ENCODE peak calls at places on chromosomes 4 and X, in nine cellular contexts. S, L, G, I, U, C, R, F and N are unnamed samples.
A peak's percentile ranks its signal among the peaks of the same experiment; 100 is the strongest.

GRCh38 chr4:56050584-56050983 is 101.8 kb downstream of the CEP135 start:
- DNase-seq in L (no peak), I (no peak), G (no peak), C (no peak), U (no peak), S (no peak), R (no peak), F (no peak), N (no peak)

GRCh38 chr4:8015512-8015911 is 75.9 kb upstream of the AFAP1 start:
- DNase-seq in C (no peak), F (no peak), U (no peak), R (peak; percentile 37), L (no peak), G (no peak), I (no peak), S (no peak), N (no peak)

GRCh38 chr4:114435118-114435517 is 163.5 kb upstream of the UGT8 start:
- DNase-seq in U (no peak), I (no peak), L (no peak), F (no peak), S (no peak), R (no peak), C (no peak), G (no peak), N (no peak)

GRCh38 chr4:107823870-107824366 is 814 bp upstream of the SGMS2 start:
- DNase-seq in I (no peak), F (no peak), S (no peak), G (no peak), U (peak; percentile 82), R (peak; percentile 77), C (no peak), L (no peak), N (no peak)

GRCh38 chrX:38805294-38806053 is 4.2 kb downstream of the MID1IP1 start:
- DNase-seq in S (peak; percentile 88), U (peak; percentile 66), I (no peak), F (peak; percentile 42), L (peak; percentile 63), C (peak; percentile 23), G (peak; percentile 71), R (peak; percentile 42), N (peak; percentile 69)

GRCh38 chrX:40209951-40210617 is 112.3 kb upstream of the BCOR start:
- DNase-seq in F (no peak), R (no peak), I (no peak), G (no peak), C (no peak), U (no peak), L (no peak), S (no peak), N (no peak)

GRCh38 chr4:53132117-53132889 is 233.6 kb downstream of the SCFD2 start:
- DNase-seq in U (no peak), I (no peak), G (no peak), L (no peak), C (peak; percentile 34), R (no peak), S (no peak), F (no peak), N (no peak)

GRCh38 chr4:157304769-157305168 is 84.2 kb downstream of the GRIA2 start:
- DNase-seq in L (no peak), S (no peak), I (no peak), R (no peak), U (no peak), F (no peak), C (no peak), G (no peak), N (no peak)

GRCh38 chr4:81896936-81897335 is 425.2 kb upstream of the RASGEF1B start:
- DNase-seq in R (no peak), U (no peak), C (no peak), I (no peak), L (no peak), G (no peak), S (no peak), F (no peak), N (no peak)

GRCh38 chrX:133437356-133437755 is 22.1 kb upstream of the GPC4 start:
- DNase-seq in L (no peak), C (no peak), U (no peak), S (no peak), R (peak; percentile 11), I (no peak), F (no peak), G (no peak), N (no peak)

GRCh38 chr4:162659716-162660115 is 495.9 kb upstream of the FSTL5 start:
- DNase-seq in F (no peak), C (no peak), I (no peak), G (no peak), U (no peak), R (no peak), S (no peak), L (no peak), N (no peak)

GRCh38 chr4:28146191-28146590 is 1285.5 kb downstream of the STIM2 start:
- DNase-seq in F (no peak), U (no peak), C (no peak), S (no peak), R (no peak), G (no peak), L (no peak), I (no peak), N (no peak)

GRCh38 chrX:7266261-7266660 is 118.3 kb upstream of the PUDP start:
- DNase-seq in I (no peak), L (no peak), F (no peak), G (no peak), R (no peak), C (no peak), U (no peak), S (no peak), N (no peak)

GRCh38 chr4:43816107-43816506 is 632.5 kb downstream of the KCTD8 start:
- DNase-seq in C (no peak), L (no peak), U (no peak), I (no peak), S (no peak), F (no peak), G (no peak), R (no peak), N (no peak)

GRCh38 chr4:169649545-169650226 is 29.3 kb downstream of the CLCN3 start:
- DNase-seq in S (no peak), U (no peak), C (no peak), G (no peak), I (no peak), L (no peak), R (no peak), F (no peak), N (no peak)

GRCh38 chr4:189941005-189941450 is 356 bp downstream of the FRG1 start:
- DNase-seq in G (no peak), C (no peak), F (peak; percentile 45), L (no peak), I (no peak), S (no peak), U (no peak), R (no peak), N (no peak)

GRCh38 chr4:74021617-74022016 is 16.9 kb downstream of the CXCL3 start:
- DNase-seq in L (no peak), S (no peak), R (no peak), G (no peak), I (no peak), F (no peak), U (no peak), C (no peak), N (no peak)

DNA sequence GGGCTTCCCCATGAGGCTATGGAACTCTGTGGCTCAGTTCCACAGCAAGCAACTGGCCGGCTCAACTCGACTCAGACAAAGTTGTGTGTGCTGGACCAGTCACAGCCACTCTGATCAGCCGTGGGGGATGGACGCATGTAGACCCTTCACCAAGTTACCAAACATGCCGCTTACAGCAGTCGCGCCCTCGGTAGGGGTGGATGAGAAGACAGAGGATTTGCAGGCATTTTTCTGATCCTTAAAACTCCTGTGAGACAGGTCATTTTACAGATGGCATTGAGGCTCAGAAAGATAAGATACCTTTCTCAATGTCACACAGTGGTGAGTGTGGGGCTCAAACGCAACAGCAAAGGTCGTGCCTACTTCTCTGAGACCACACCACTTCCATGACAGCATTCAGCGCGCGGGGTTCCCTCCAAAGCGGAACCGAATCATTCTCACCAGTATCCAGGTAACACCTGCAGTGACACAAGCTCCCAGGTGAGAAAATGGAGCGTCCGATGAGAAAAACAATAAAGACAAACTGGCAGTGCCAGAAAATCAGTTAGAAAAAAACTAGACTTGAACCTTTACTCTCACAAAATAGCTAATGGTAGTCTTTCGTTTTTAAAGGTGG is 83.6 kb downstream of the RELL1 start:
- DNase-seq in L (no peak), C (no peak), U (no peak), F (no peak), G (no peak), R (peak; percentile 51), I (no peak), S (no peak), N (no peak)
- TF ChIP-seq CTCF in L (no peak), C (no peak), U (no peak), F (no peak), G (no peak), R (no peak), I (no peak), S (no peak), N (no peak)

GRCh38 chrX:118325453-118325852 is 20.5 kb upstream of the WDR44 start:
- DNase-seq in R (peak; percentile 22), G (no peak), U (no peak), I (no peak), C (no peak), L (no peak), S (no peak), F (no peak), N (no peak)
- TF ChIP-seq CTCF in R (peak; percentile 36), G (no peak), U (no peak), I (peak; percentile 35), C (peak; percentile 47), L (no peak), S (peak; percentile 22), F (no peak), N (peak; percentile 54)

DNA sequence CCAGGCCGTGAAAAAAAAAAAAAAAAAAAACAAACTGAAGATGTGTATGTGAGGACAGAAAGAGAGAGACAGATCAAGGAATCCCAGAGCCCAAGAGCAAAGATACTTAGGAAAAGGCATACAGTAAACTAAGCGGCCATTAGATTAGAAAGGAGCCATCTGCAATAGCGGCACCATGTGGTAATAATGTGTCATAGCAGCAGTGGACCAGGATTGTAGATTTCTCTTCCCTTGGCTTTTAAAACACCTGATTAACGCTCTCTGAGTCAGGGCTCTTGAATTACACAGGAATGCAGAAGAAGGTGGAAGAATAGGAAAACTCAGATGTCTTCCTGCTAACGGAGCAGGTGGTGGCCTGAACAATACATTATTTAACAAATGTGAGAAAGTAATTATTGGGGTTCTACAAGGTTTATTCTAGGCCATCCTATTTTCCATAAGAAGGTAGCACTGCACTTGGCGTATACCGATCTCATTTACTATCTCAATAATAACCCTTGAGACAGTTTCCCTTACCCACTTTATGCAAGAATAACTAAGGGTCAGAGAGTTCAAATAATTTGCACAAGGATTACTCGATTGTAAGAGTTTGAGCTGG is 182.7 kb downstream of the KCNIP4 start:
- DNase-seq in G (no peak), U (no peak), S (no peak), R (peak; percentile 89), L (peak; percentile 43), I (no peak), F (peak; percentile 51), C (peak; percentile 24), N (no peak)
- TF ChIP-seq CTCF in G (no peak), U (peak; percentile 87), S (peak; percentile 82), R (peak; percentile 95), L (peak; percentile 81), I (peak; percentile 87), F (peak; percentile 81), C (peak; percentile 88), N (peak; percentile 91)

DNA sequence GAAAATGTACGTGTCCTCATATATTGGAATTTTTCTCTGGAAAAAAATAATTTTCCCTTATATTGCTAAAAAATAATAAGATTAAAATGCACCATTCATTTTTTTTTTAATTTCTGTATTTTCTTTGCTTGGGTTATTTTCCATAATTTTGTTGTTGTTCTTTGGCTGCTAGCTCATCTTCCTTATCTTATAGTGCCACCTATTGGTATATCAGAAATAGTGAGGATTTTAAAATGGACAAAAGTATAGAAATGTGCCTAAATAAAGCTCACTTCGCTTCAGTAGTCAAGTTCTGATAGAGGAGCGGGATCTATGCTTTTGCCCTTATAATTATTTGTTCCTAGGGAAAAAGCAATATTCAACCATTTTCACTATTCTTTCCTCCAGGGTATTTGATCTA is 134.8 kb downstream of the NAP1L3 start:
- DNase-seq in L (no peak), R (peak; percentile 10), U (no peak), G (no peak), I (no peak), C (peak; percentile 9), F (no peak), S (no peak), N (no peak)
- TF ChIP-seq CTCF in L (no peak), R (peak; percentile 62), U (no peak), G (no peak), I (no peak), C (peak; percentile 38), F (peak; percentile 12), S (peak; percentile 17), N (peak; percentile 84)